ENCODE peak calls at places on chromosomes 13 and 19, in four cellular contexts. Q, R, S and Y are unnamed samples.

GRCh38 chr19:33840783-33841182 is 44.1 kb downstream of the KCTD15 start:
- DNase-seq in Q (no peak), R (no peak), S (no peak), Y (no peak)

GRCh38 chr13:77537302-77537919 is 1.9 kb downstream of the SCEL start:
- DNase-seq in Q (peak), R (no peak), S (no peak), Y (peak)

GRCh38 chr19:50432658-50433057 is at the start of gene MYBPC2:
- DNase-seq in Q (peak), R (no peak), S (no peak), Y (no peak)

GRCh38 chr19:31351212-31352193 is 2.3 kb upstream of the TSHZ3 start:
- DNase-seq in Q (peak), R (no peak), S (peak), Y (no peak)

GRCh38 chr13:25752957-25753540 is 298.8 kb downstream of the SHISA2 start:
- DNase-seq in Q (peak), R (no peak), S (no peak), Y (no peak)

GRCh38 chr13:78468546-78469060 is 134.7 kb downstream of the POU4F1 start:
- DNase-seq in Q (no peak), R (no peak), S (no peak), Y (no peak)

GRCh38 chr13:38303816-38304215 is 45.8 kb upstream of the UFM1 start:
- DNase-seq in Q (no peak), R (no peak), S (peak), Y (no peak)

GRCh38 chr13:45162821-45163220 is 38.0 kb downstream of the KCTD4 start:
- DNase-seq in Q (peak), R (no peak), S (no peak), Y (no peak)

GRCh38 chr19:14103310-14103709 is 12.8 kb upstream of the SAMD1 start:
- DNase-seq in Q (no peak), R (no peak), S (no peak), Y (no peak)